ENCODE peak calls at places on chromosomes 12 and 14, in five cellular contexts. A is GM23248, W is IMR-90, C is cardiac muscle cell, S is left lung. I is an unnamed sample.
A peak's percentile ranks its signal among the peaks of the same experiment; 100 is the strongest.

GRCh38 chr12:43578782-43579181 is 26.8 kb upstream of the ADAMTS20 start:
- DNase-seq in A (peak; percentile 40), C (no peak), W (peak; percentile 23), S (no peak), I (no peak)

GRCh38 chr12:121678721-121679300 is 9.4 kb upstream of the MORN3 start:
- DNase-seq in A (no peak), C (no peak), S (no peak), W (peak; percentile 50), I (no peak)

GRCh38 chr14:47715330-47715729 is 39.9 kb upstream of the MDGA2 start:
- DNase-seq in A (peak; percentile 47), W (peak; percentile 0), S (no peak), C (no peak), I (no peak)

GRCh38 chr14:100560999-100561398 is 26.2 kb downstream of the BEGAIN start:
- DNase-seq in S (no peak), A (no peak), C (no peak), W (no peak), I (no peak)

GRCh38 chr14:72387727-72388126 is 455.5 kb downstream of the RGS6 start:
- DNase-seq in C (no peak), W (no peak), A (no peak), S (no peak), I (no peak)

GRCh38 chr14:68309121-68309520 is 483.7 kb downstream of the ZFP36L1 start:
- DNase-seq in C (no peak), A (peak; percentile 8), W (no peak), S (no peak), I (no peak)

GRCh38 chr12:57739387-57739786 is 845 bp upstream of the AGAP2 start:
- DNase-seq in S (no peak), W (no peak), A (no peak), C (no peak), I (no peak)

GRCh38 chr14:24367506-24368214 is at the start of gene NFATC4:
- DNase-seq in A (peak; percentile 92), S (no peak), W (peak; percentile 96), C (peak; percentile 98), I (no peak)

GRCh38 chr12:113302925-113303640 is 31.8 kb downstream of the SLC8B1 start:
- DNase-seq in W (no peak), A (no peak), C (no peak), S (peak; percentile 67), I (no peak)

GRCh38 chr12:62214847-62215246 is 45.4 kb upstream of the USP15 start:
- DNase-seq in A (no peak), W (no peak), S (no peak), C (peak; percentile 27), I (no peak)

GRCh38 chr14:68874746-68875155 is 81.9 kb upstream of the ZFP36L1 start:
- DNase-seq in W (no peak), S (no peak), A (no peak), C (no peak), I (no peak)

GRCh38 chr12:132804426-132804861 is 24.2 kb downstream of the GOLGA3 start:
- DNase-seq in W (no peak), A (peak; percentile 36), S (peak; percentile 72), C (no peak), I (no peak)

GRCh38 chr14:31578266-31578665 is 17.1 kb downstream of the NUBPL start:
- DNase-seq in A (peak; percentile 13), W (no peak), C (peak; percentile 39), S (no peak), I (no peak)

GRCh38 chr12:128791395-128792322 is 32.1 kb downstream of the SLC15A4 start:
- DNase-seq in C (no peak), A (peak; percentile 40), W (peak; percentile 13), S (no peak), I (peak; percentile 40)

GRCh38 chr12:45726594-45727300 is 2.8 kb upstream of the ARID2 start:
- DNase-seq in S (peak; percentile 92), W (peak; percentile 21), A (peak; percentile 78), C (peak; percentile 53), I (peak; percentile 82)

GRCh38 chr12:47797432-47797831 is 22.3 kb downstream of the HDAC7 start:
- DNase-seq in C (no peak), W (no peak), S (no peak), A (no peak), I (no peak)

GRCh38 chr12:47504775-47505446 is 200.9 kb downstream of the RPAP3 start:
- DNase-seq in C (peak; percentile 51), A (peak; percentile 88), S (no peak), W (peak; percentile 82), I (no peak)

GRCh38 chr12:94649349-94650142 is 811 bp downstream of the TMCC3 start:
- DNase-seq in C (peak; percentile 60), W (peak; percentile 4), A (peak; percentile 64), S (peak; percentile 94), I (peak; percentile 83)

GRCh38 chr12:120266180-120266535 is 628 bp upstream of the PXN start:
- DNase-seq in C (no peak), W (no peak), A (no peak), S (no peak), I (no peak)

GRCh38 chr12:120265203-120265482 is 387 bp downstream of the PXN start:
- DNase-seq in W (no peak), A (no peak), S (no peak), C (no peak), I (no peak)

GRCh38 chr12:120264511-120265202 is 873 bp downstream of the PXN start:
- DNase-seq in S (no peak), A (no peak), C (no peak), W (no peak), I (no peak)

GRCh38 chr12:120264086-120264485 is 1.4 kb downstream of the PXN start:
- DNase-seq in A (peak; percentile 58), S (no peak), C (no peak), W (no peak), I (no peak)

DNA sequence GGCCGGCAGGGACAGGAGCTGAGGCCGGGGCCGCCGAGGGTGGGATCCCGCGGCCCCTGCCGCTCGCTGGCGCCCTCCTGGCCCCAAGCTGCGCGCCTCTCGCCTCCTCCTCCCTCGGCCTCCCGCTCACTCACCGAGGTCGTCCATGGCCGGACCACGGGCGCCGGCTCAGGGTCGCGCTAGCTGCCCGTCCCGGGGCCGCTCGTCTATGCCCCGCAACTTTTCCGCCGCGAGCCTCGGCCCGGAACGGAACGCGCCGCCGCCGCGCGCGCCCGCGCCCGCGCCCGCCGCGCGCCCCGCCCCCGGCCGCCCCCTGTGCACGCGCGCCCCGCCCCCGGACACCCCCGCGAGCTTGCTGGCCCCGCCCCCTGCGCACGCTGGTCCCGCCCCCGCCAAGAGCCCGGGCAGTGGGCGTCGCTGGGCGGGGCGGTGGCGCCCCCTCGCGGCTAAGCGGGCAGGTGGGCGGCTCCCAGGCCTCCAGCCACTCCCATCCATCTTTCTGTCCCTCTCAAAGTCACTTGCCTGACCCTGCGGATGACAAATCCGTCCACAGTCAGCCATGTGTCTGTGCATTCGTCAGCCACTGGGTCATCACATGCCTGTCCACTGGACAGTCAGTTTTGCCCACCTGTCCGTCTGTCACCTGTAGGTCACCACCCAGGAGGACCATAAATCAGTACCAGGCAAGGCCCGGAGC is at the start of gene PXN:
- DNase-seq in W (peak; percentile 72), A (peak; percentile 92), S (peak; percentile 97), C (peak; percentile 89), I (peak; percentile 94)
- H3K27ac ChIP-seq in W (peak within 1 kb of the TSS; percentile 97), A (peak within 1 kb of the TSS; percentile 82), S (peak within 1 kb of the TSS; percentile 91), C (no peak within 1 kb of the TSS), I (peak within 1 kb of the TSS; percentile 83)

DNA sequence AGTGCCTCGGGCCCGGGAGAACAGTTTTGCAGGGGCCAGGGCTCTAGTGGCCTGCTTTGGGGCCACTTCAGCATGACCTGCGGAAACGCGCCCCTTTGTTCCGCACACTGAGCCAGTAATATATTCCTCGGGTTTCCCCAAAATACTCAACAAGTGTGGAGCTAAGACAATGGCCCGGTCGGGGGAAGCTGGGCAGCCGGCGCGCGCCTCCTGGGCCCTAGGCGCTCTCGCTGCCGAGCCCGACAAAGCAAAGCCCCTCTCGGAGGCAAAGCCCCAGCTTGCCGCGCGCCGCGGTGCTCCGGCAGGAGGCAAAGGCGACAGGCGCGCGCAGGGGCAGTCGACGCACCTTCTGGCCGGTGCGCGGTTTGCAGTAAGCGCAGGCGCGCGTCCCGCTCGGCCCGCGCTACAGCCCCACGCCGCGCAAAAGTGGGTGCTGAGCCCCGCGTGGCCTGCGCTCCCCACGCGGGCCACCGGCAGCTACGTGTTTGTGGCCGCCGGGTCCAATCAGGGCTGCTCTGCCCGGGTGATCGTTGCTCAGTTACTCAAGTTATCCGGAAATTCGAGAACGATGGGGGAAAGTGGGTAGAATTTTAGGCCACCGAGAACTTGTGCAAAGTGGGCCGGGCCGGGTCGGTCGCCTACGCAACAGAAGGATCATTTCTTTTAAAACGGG is 3.2 kb downstream of the RFX4 start:
- DNase-seq in C (no peak), S (no peak), A (no peak), W (no peak), I (no peak)
- H3K4me3 ChIP-seq in C (peak overlapping the region; percentile 29), S (no peak overlapping the region), A (no peak overlapping the region), W (no peak overlapping the region), I (no peak overlapping the region)

DNA sequence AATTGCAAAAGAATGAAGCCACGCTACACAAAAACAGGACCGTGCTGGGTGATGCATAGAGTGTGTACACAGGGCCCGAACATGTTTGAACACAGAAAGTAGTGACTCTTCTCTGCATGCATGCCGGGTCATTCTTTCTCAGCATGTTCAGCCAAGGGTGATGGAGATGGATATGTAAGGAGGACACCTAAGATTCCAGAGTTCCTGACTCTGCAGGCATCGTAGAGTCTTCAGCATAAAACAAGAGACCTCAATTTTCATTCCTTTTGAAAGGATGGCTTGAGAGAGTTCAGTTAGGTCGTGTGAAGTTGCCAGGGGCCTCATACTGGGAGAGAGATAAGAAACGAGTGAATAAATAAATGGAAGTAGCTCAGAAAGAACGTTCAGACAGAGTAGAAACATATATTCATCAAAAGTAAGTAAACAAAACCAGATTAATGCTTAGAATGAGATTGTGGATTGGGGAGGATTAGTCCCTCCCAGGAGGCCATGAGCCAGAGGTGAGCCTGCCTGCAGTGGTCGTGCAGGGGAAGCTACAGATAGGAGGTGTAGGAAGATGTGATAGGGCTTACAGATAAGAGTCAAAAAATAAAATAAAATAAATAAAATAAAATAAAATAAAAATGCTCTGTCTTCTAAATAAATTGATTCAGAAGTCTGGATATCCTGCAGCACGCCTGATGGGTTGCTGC is 27.6 kb upstream of the SEL1L start:
- DNase-seq in C (no peak), W (no peak), A (no peak), S (no peak), I (no peak)
- H3K27ac ChIP-seq in C (no peak overlapping the region), W (no peak overlapping the region), A (no peak overlapping the region), S (no peak overlapping the region), I (no peak overlapping the region)

GRCh38 chr14:73741876-73742519 is 27.8 kb upstream of the PNMA1 start:
- DNase-seq in S (no peak), C (no peak), A (peak; percentile 37), W (no peak), I (no peak)
- H3K4me3 ChIP-seq in S (peak overlapping the region; percentile 20), C (no peak overlapping the region), A (peak overlapping the region; percentile 59), W (peak overlapping the region; percentile 13), I (peak overlapping the region; percentile 26)

I was measured in upper lobe of right lung.